ENCODE peak calls at places on chromosomes 2 and 18, in six cellular contexts. One of them, this sample, is unnamed.

GRCh38 chr2:218517434-218518206 is 50.5 kb downstream of the USP37 start:
- DNase-seq in SK-N-SH: no peak
- DNase-seq in endothelial cell: no peak
- DNase-seq in T-helper 2 cell: no peak
- DNase-seq in activated T-cell treated with anti-CD3 and anti-CD28 coated beads for 48 hours: no peak
- DNase-seq in activated CD4-positive, alpha-beta memory T cell treated with anti-CD3 and anti-CD28 coated beads, Interleukin-2, amount 10 ng/mL, durations not matched to agents 7 days and 5 days: no peak
- DNase-seq in this sample: no peak

GRCh38 chr2:222431859-222432258 is 7.5 kb downstream of the SGPP2 start:
- DNase-seq in activated T-cell treated with anti-CD3 and anti-CD28 coated beads for 48 hours: no peak
- DNase-seq in T-helper 2 cell: no peak
- DNase-seq in activated CD4-positive, alpha-beta memory T cell treated with anti-CD3 and anti-CD28 coated beads, Interleukin-2, amount 10 ng/mL, durations not matched to agents 7 days and 5 days: no peak
- DNase-seq in endothelial cell: no peak
- DNase-seq in SK-N-SH: no peak
- DNase-seq in this sample: no peak

GRCh38 chr2:15154289-15154688 is 406.8 kb downstream of the NBAS start:
- DNase-seq in T-helper 2 cell: no peak
- DNase-seq in SK-N-SH: no peak
- DNase-seq in activated T-cell treated with anti-CD3 and anti-CD28 coated beads for 48 hours: no peak
- DNase-seq in activated CD4-positive, alpha-beta memory T cell treated with anti-CD3 and anti-CD28 coated beads, Interleukin-2, amount 10 ng/mL, durations not matched to agents 7 days and 5 days: no peak
- DNase-seq in endothelial cell: no peak
- DNase-seq in this sample: no peak

GRCh38 chr2:111135910-111136297 is 15.2 kb downstream of the BCL2L11 start:
- DNase-seq in activated CD4-positive, alpha-beta memory T cell treated with anti-CD3 and anti-CD28 coated beads, Interleukin-2, amount 10 ng/mL, durations not matched to agents 7 days and 5 days: no peak
- DNase-seq in endothelial cell: no peak
- DNase-seq in activated T-cell treated with anti-CD3 and anti-CD28 coated beads for 48 hours: no peak
- DNase-seq in T-helper 2 cell: no peak
- DNase-seq in SK-N-SH: no peak
- DNase-seq in this sample: peak; percentile 84

GRCh38 chr2:199456383-199457146 is 1.2 kb downstream of the SATB2 start:
- DNase-seq in endothelial cell: no peak
- DNase-seq in T-helper 2 cell: no peak
- DNase-seq in SK-N-SH: no peak
- DNase-seq in activated CD4-positive, alpha-beta memory T cell treated with anti-CD3 and anti-CD28 coated beads, Interleukin-2, amount 10 ng/mL, durations not matched to agents 7 days and 5 days: no peak
- DNase-seq in activated T-cell treated with anti-CD3 and anti-CD28 coated beads for 48 hours: no peak
- DNase-seq in this sample: no peak

GRCh38 chr2:240965905-240966456 is 32.4 kb upstream of the SNED1 start:
- DNase-seq in T-helper 2 cell: no peak
- DNase-seq in endothelial cell: no peak
- DNase-seq in activated CD4-positive, alpha-beta memory T cell treated with anti-CD3 and anti-CD28 coated beads, Interleukin-2, amount 10 ng/mL, durations not matched to agents 7 days and 5 days: no peak
- DNase-seq in SK-N-SH: no peak
- DNase-seq in activated T-cell treated with anti-CD3 and anti-CD28 coated beads for 48 hours: no peak
- DNase-seq in this sample: no peak

GRCh38 chr18:36893227-36893626 is 64.3 kb downstream of the KIAA1328 start:
- DNase-seq in activated CD4-positive, alpha-beta memory T cell treated with anti-CD3 and anti-CD28 coated beads, Interleukin-2, amount 10 ng/mL, durations not matched to agents 7 days and 5 days: no peak
- DNase-seq in endothelial cell: no peak
- DNase-seq in T-helper 2 cell: no peak
- DNase-seq in activated T-cell treated with anti-CD3 and anti-CD28 coated beads for 48 hours: no peak
- DNase-seq in SK-N-SH: no peak
- DNase-seq in this sample: no peak

GRCh38 chr2:9703085-9703641 is 72.4 kb upstream of the YWHAQ start:
- DNase-seq in SK-N-SH: no peak
- DNase-seq in activated CD4-positive, alpha-beta memory T cell treated with anti-CD3 and anti-CD28 coated beads, Interleukin-2, amount 10 ng/mL, durations not matched to agents 7 days and 5 days: peak; percentile 96
- DNase-seq in activated T-cell treated with anti-CD3 and anti-CD28 coated beads for 48 hours: peak; percentile 81
- DNase-seq in endothelial cell: no peak
- DNase-seq in T-helper 2 cell: peak; percentile 99
- DNase-seq in this sample: peak; percentile 99

GRCh38 chr18:79509536-79509930 is 113.8 kb downstream of the NFATC1 start:
- DNase-seq in SK-N-SH: no peak
- DNase-seq in endothelial cell: no peak
- DNase-seq in activated CD4-positive, alpha-beta memory T cell treated with anti-CD3 and anti-CD28 coated beads, Interleukin-2, amount 10 ng/mL, durations not matched to agents 7 days and 5 days: no peak
- DNase-seq in activated T-cell treated with anti-CD3 and anti-CD28 coated beads for 48 hours: no peak
- DNase-seq in T-helper 2 cell: no peak
- DNase-seq in this sample: no peak

GRCh38 chr18:72692086-72692485 is 147.9 kb upstream of the CBLN2 start:
- DNase-seq in SK-N-SH: peak; percentile 39
- DNase-seq in endothelial cell: peak; percentile 21
- DNase-seq in activated T-cell treated with anti-CD3 and anti-CD28 coated beads for 48 hours: no peak
- DNase-seq in T-helper 2 cell: no peak
- DNase-seq in activated CD4-positive, alpha-beta memory T cell treated with anti-CD3 and anti-CD28 coated beads, Interleukin-2, amount 10 ng/mL, durations not matched to agents 7 days and 5 days: no peak
- DNase-seq in this sample: peak; percentile 15

GRCh38 chr2:17429130-17429529 is 89.1 kb downstream of the RAD51AP2 start:
- DNase-seq in activated T-cell treated with anti-CD3 and anti-CD28 coated beads for 48 hours: no peak
- DNase-seq in T-helper 2 cell: no peak
- DNase-seq in endothelial cell: no peak
- DNase-seq in activated CD4-positive, alpha-beta memory T cell treated with anti-CD3 and anti-CD28 coated beads, Interleukin-2, amount 10 ng/mL, durations not matched to agents 7 days and 5 days: no peak
- DNase-seq in SK-N-SH: no peak
- DNase-seq in this sample: no peak

GRCh38 chr2:33442528-33443069 is 33.9 kb upstream of the RASGRP3 start:
- DNase-seq in endothelial cell: no peak
- DNase-seq in activated T-cell treated with anti-CD3 and anti-CD28 coated beads for 48 hours: no peak
- DNase-seq in activated CD4-positive, alpha-beta memory T cell treated with anti-CD3 and anti-CD28 coated beads, Interleukin-2, amount 10 ng/mL, durations not matched to agents 7 days and 5 days: no peak
- DNase-seq in T-helper 2 cell: no peak
- DNase-seq in SK-N-SH: no peak
- DNase-seq in this sample: no peak

GRCh38 chr2:23656597-23656973 is 270.3 kb downstream of the ATAD2B start:
- DNase-seq in T-helper 2 cell: no peak
- DNase-seq in endothelial cell: no peak
- DNase-seq in SK-N-SH: no peak
- DNase-seq in activated CD4-positive, alpha-beta memory T cell treated with anti-CD3 and anti-CD28 coated beads, Interleukin-2, amount 10 ng/mL, durations not matched to agents 7 days and 5 days: no peak
- DNase-seq in activated T-cell treated with anti-CD3 and anti-CD28 coated beads for 48 hours: no peak
- DNase-seq in this sample: peak; percentile 15

GRCh38 chr2:238131761-238132462 is 6.6 kb upstream of the KLHL30 start:
- DNase-seq in activated CD4-positive, alpha-beta memory T cell treated with anti-CD3 and anti-CD28 coated beads, Interleukin-2, amount 10 ng/mL, durations not matched to agents 7 days and 5 days: no peak
- DNase-seq in SK-N-SH: no peak
- DNase-seq in activated T-cell treated with anti-CD3 and anti-CD28 coated beads for 48 hours: no peak
- DNase-seq in T-helper 2 cell: no peak
- DNase-seq in endothelial cell: no peak
- DNase-seq in this sample: no peak

GRCh38 chr18:35695803-35696202 is 114.3 kb downstream of the GALNT1 start:
- DNase-seq in T-helper 2 cell: no peak
- DNase-seq in endothelial cell: no peak
- DNase-seq in SK-N-SH: no peak
- DNase-seq in activated T-cell treated with anti-CD3 and anti-CD28 coated beads for 48 hours: no peak
- DNase-seq in activated CD4-positive, alpha-beta memory T cell treated with anti-CD3 and anti-CD28 coated beads, Interleukin-2, amount 10 ng/mL, durations not matched to agents 7 days and 5 days: no peak
- DNase-seq in this sample: no peak

GRCh38 chr2:5594288-5594687 is 97.9 kb upstream of the SOX11 start:
- DNase-seq in activated CD4-positive, alpha-beta memory T cell treated with anti-CD3 and anti-CD28 coated beads, Interleukin-2, amount 10 ng/mL, durations not matched to agents 7 days and 5 days: no peak
- DNase-seq in SK-N-SH: no peak
- DNase-seq in endothelial cell: no peak
- DNase-seq in T-helper 2 cell: no peak
- DNase-seq in activated T-cell treated with anti-CD3 and anti-CD28 coated beads for 48 hours: no peak
- DNase-seq in this sample: no peak

GRCh38 chr2:157725856-157726255 is 97.2 kb upstream of the ACVR1C start:
- DNase-seq in SK-N-SH: no peak
- DNase-seq in endothelial cell: no peak
- DNase-seq in activated T-cell treated with anti-CD3 and anti-CD28 coated beads for 48 hours: no peak
- DNase-seq in activated CD4-positive, alpha-beta memory T cell treated with anti-CD3 and anti-CD28 coated beads, Interleukin-2, amount 10 ng/mL, durations not matched to agents 7 days and 5 days: no peak
- DNase-seq in T-helper 2 cell: no peak
- DNase-seq in this sample: no peak

GRCh38 chr2:62195421-62196277 is at the start of gene B3GNT2:
- DNase-seq in activated T-cell treated with anti-CD3 and anti-CD28 coated beads for 48 hours: peak; percentile 84
- DNase-seq in activated CD4-positive, alpha-beta memory T cell treated with anti-CD3 and anti-CD28 coated beads, Interleukin-2, amount 10 ng/mL, durations not matched to agents 7 days and 5 days: peak; percentile 88
- DNase-seq in SK-N-SH: peak; percentile 97
- DNase-seq in endothelial cell: peak; percentile 76
- DNase-seq in T-helper 2 cell: peak; percentile 72
- DNase-seq in this sample: peak; percentile 86

GRCh38 chr2:99836670-99837069 is 305.7 kb downstream of the AFF3 start:
- DNase-seq in activated T-cell treated with anti-CD3 and anti-CD28 coated beads for 48 hours: no peak
- DNase-seq in SK-N-SH: peak; percentile 31
- DNase-seq in endothelial cell: no peak
- DNase-seq in T-helper 2 cell: no peak
- DNase-seq in activated CD4-positive, alpha-beta memory T cell treated with anti-CD3 and anti-CD28 coated beads, Interleukin-2, amount 10 ng/mL, durations not matched to agents 7 days and 5 days: no peak
- DNase-seq in this sample: no peak

GRCh38 chr2:168607992-168608391 is 151.9 kb downstream of the CERS6 start:
- DNase-seq in T-helper 2 cell: no peak
- DNase-seq in activated CD4-positive, alpha-beta memory T cell treated with anti-CD3 and anti-CD28 coated beads, Interleukin-2, amount 10 ng/mL, durations not matched to agents 7 days and 5 days: no peak
- DNase-seq in endothelial cell: no peak
- DNase-seq in activated T-cell treated with anti-CD3 and anti-CD28 coated beads for 48 hours: no peak
- DNase-seq in SK-N-SH: no peak
- DNase-seq in this sample: no peak

GRCh38 chr2:47058061-47058931 is 96.8 kb downstream of the STPG4 start:
- DNase-seq in T-helper 2 cell: no peak
- DNase-seq in endothelial cell: no peak
- DNase-seq in SK-N-SH: no peak
- DNase-seq in activated CD4-positive, alpha-beta memory T cell treated with anti-CD3 and anti-CD28 coated beads, Interleukin-2, amount 10 ng/mL, durations not matched to agents 7 days and 5 days: no peak
- DNase-seq in activated T-cell treated with anti-CD3 and anti-CD28 coated beads for 48 hours: no peak
- DNase-seq in this sample: no peak

GRCh38 chr2:96869281-96869823 is 528 bp downstream of the SEMA4C start:
- DNase-seq in endothelial cell: peak; percentile 54
- DNase-seq in SK-N-SH: peak; percentile 85
- DNase-seq in T-helper 2 cell: no peak
- DNase-seq in activated CD4-positive, alpha-beta memory T cell treated with anti-CD3 and anti-CD28 coated beads, Interleukin-2, amount 10 ng/mL, durations not matched to agents 7 days and 5 days: no peak
- DNase-seq in activated T-cell treated with anti-CD3 and anti-CD28 coated beads for 48 hours: no peak
- DNase-seq in this sample: peak; percentile 70

GRCh38 chr18:35740616-35741015 is 159.1 kb downstream of the GALNT1 start:
- DNase-seq in endothelial cell: no peak
- DNase-seq in activated T-cell treated with anti-CD3 and anti-CD28 coated beads for 48 hours: no peak
- DNase-seq in activated CD4-positive, alpha-beta memory T cell treated with anti-CD3 and anti-CD28 coated beads, Interleukin-2, amount 10 ng/mL, durations not matched to agents 7 days and 5 days: no peak
- DNase-seq in SK-N-SH: no peak
- DNase-seq in T-helper 2 cell: no peak
- DNase-seq in this sample: no peak

GRCh38 chr2:98894331-98895000 is 41.6 kb downstream of the CRACDL start:
- DNase-seq in activated CD4-positive, alpha-beta memory T cell treated with anti-CD3 and anti-CD28 coated beads, Interleukin-2, amount 10 ng/mL, durations not matched to agents 7 days and 5 days: no peak
- DNase-seq in activated T-cell treated with anti-CD3 and anti-CD28 coated beads for 48 hours: no peak
- DNase-seq in T-helper 2 cell: no peak
- DNase-seq in endothelial cell: no peak
- DNase-seq in SK-N-SH: no peak
- DNase-seq in this sample: no peak

GRCh38 chr18:25284861-25285574 is 66.9 kb downstream of the ZNF521 start:
- DNase-seq in activated T-cell treated with anti-CD3 and anti-CD28 coated beads for 48 hours: no peak
- DNase-seq in SK-N-SH: no peak
- DNase-seq in activated CD4-positive, alpha-beta memory T cell treated with anti-CD3 and anti-CD28 coated beads, Interleukin-2, amount 10 ng/mL, durations not matched to agents 7 days and 5 days: no peak
- DNase-seq in T-helper 2 cell: no peak
- DNase-seq in endothelial cell: no peak
- DNase-seq in this sample: no peak

GRCh38 chr2:24538720-24539119 is 47.7 kb downstream of the NCOA1 start:
- DNase-seq in activated CD4-positive, alpha-beta memory T cell treated with anti-CD3 and anti-CD28 coated beads, Interleukin-2, amount 10 ng/mL, durations not matched to agents 7 days and 5 days: no peak
- DNase-seq in endothelial cell: no peak
- DNase-seq in T-helper 2 cell: no peak
- DNase-seq in activated T-cell treated with anti-CD3 and anti-CD28 coated beads for 48 hours: no peak
- DNase-seq in SK-N-SH: no peak
- DNase-seq in this sample: no peak

GRCh38 chr2:164314148-164314547 is 307.1 kb downstream of the GRB14 start:
- DNase-seq in activated CD4-positive, alpha-beta memory T cell treated with anti-CD3 and anti-CD28 coated beads, Interleukin-2, amount 10 ng/mL, durations not matched to agents 7 days and 5 days: no peak
- DNase-seq in T-helper 2 cell: no peak
- DNase-seq in activated T-cell treated with anti-CD3 and anti-CD28 coated beads for 48 hours: no peak
- DNase-seq in SK-N-SH: no peak
- DNase-seq in endothelial cell: no peak
- DNase-seq in this sample: no peak

GRCh38 chr2:236882931-236883330 is 202.8 kb upstream of the COPS8 start:
- DNase-seq in endothelial cell: no peak
- DNase-seq in activated CD4-positive, alpha-beta memory T cell treated with anti-CD3 and anti-CD28 coated beads, Interleukin-2, amount 10 ng/mL, durations not matched to agents 7 days and 5 days: no peak
- DNase-seq in activated T-cell treated with anti-CD3 and anti-CD28 coated beads for 48 hours: no peak
- DNase-seq in SK-N-SH: no peak
- DNase-seq in T-helper 2 cell: no peak
- DNase-seq in this sample: no peak

GRCh38 chr2:29841386-29842004 is 79.9 kb downstream of the ALK start:
- DNase-seq in T-helper 2 cell: no peak
- DNase-seq in activated CD4-positive, alpha-beta memory T cell treated with anti-CD3 and anti-CD28 coated beads, Interleukin-2, amount 10 ng/mL, durations not matched to agents 7 days and 5 days: peak; percentile 23
- DNase-seq in endothelial cell: peak; percentile 35
- DNase-seq in SK-N-SH: peak; percentile 60
- DNase-seq in activated T-cell treated with anti-CD3 and anti-CD28 coated beads for 48 hours: peak; percentile 2
- DNase-seq in this sample: peak; percentile 25

GRCh38 chr2:53177342-53177741 is 590.3 kb upstream of the CHAC2 start:
- DNase-seq in T-helper 2 cell: no peak
- DNase-seq in SK-N-SH: no peak
- DNase-seq in endothelial cell: no peak
- DNase-seq in activated T-cell treated with anti-CD3 and anti-CD28 coated beads for 48 hours: no peak
- DNase-seq in activated CD4-positive, alpha-beta memory T cell treated with anti-CD3 and anti-CD28 coated beads, Interleukin-2, amount 10 ng/mL, durations not matched to agents 7 days and 5 days: no peak
- DNase-seq in this sample: no peak

This sample was measured in Daoy.